ENCODE peak calls at places on chromosome 6, in nine cellular contexts. U, D, R, N, J, M, I, K and C are unnamed samples.

GRCh38 chr6:136920216-136920857 is 1.8 kb upstream of the SLC35D3 start:
- DNase-seq in U (no peak), D (no peak), R (peak; percentile 15), N (peak; percentile 5), J (no peak), M (no peak), I (no peak), K (no peak), C (peak; percentile 15)

GRCh38 chr6:147287869-147288271 is 83.7 kb downstream of the STXBP5 start:
- DNase-seq in U (peak; percentile 69), D (peak; percentile 69), R (no peak), N (peak; percentile 84), J (peak; percentile 15), M (no peak), I (no peak), K (peak; percentile 70), C (no peak)

GRCh38 chr6:110317646-110318045 is 40.5 kb downstream of the METTL24 start:
- DNase-seq in U (no peak), D (no peak), R (no peak), N (no peak), J (no peak), M (no peak), I (no peak), K (no peak), C (no peak)

GRCh38 chr6:154732824-154733609 is at the start of gene SCAF8:
- DNase-seq in U (peak; percentile 69), D (peak; percentile 82), R (peak; percentile 89), N (peak; percentile 81), J (peak; percentile 83), M (peak; percentile 84), I (peak; percentile 82), K (peak; percentile 68), C (peak; percentile 90)

GRCh38 chr6:149032599-149033405 is 284.7 kb upstream of the TAB2 start:
- DNase-seq in U (peak; percentile 84), D (peak; percentile 96), R (peak; percentile 83), N (no peak), J (no peak), M (no peak), I (no peak), K (peak; percentile 94), C (peak; percentile 80)

GRCh38 chr6:135935951-135936601 is 84.6 kb downstream of the PDE7B start:
- DNase-seq in U (peak; percentile 75), D (peak; percentile 76), R (no peak), N (no peak), J (no peak), M (no peak), I (no peak), K (peak; percentile 79), C (no peak)

GRCh38 chr6:133368664-133369063 is 127.5 kb downstream of the EYA4 start:
- DNase-seq in U (peak; percentile 10), D (peak; percentile 31), R (no peak), N (no peak), J (no peak), M (peak; percentile 67), I (no peak), K (no peak), C (no peak)

GRCh38 chr6:42124223-42124836 is 18.1 kb downstream of the C6orf132 start:
- DNase-seq in U (no peak), D (no peak), R (no peak), N (no peak), J (no peak), M (no peak), I (no peak), K (no peak), C (no peak)

GRCh38 chr6:99426454-99426762 is 1.3 kb upstream of the PNISR start:
- DNase-seq in U (no peak), D (no peak), R (no peak), N (no peak), J (no peak), M (no peak), I (no peak), K (peak; percentile 5), C (no peak)

GRCh38 chr6:149934249-149935156 is 7.3 kb upstream of the ULBP2 start:
- DNase-seq in U (peak; percentile 77), D (peak; percentile 74), R (peak; percentile 55), N (peak; percentile 74), J (peak; percentile 46), M (peak; percentile 49), I (peak; percentile 69), K (peak; percentile 58), C (peak; percentile 45)

GRCh38 chr6:90227165-90227564 is 69.5 kb downstream of the BACH2 start:
- DNase-seq in U (no peak), D (no peak), R (no peak), N (no peak), J (no peak), M (no peak), I (no peak), K (no peak), C (no peak)

GRCh38 chr6:117544725-117545124 is 57.6 kb downstream of the GOPC start:
- DNase-seq in U (no peak), D (no peak), R (no peak), N (no peak), J (no peak), M (no peak), I (no peak), K (no peak), C (no peak)

GRCh38 chr6:168678588-168678987 is 237.6 kb downstream of the SMOC2 start:
- DNase-seq in U (no peak), D (no peak), R (no peak), N (no peak), J (no peak), M (no peak), I (no peak), K (no peak), C (no peak)

GRCh38 chr6:43199912-43200311 is 17.9 kb downstream of the CUL9 start:
- DNase-seq in U (no peak), D (no peak), R (no peak), N (no peak), J (no peak), M (no peak), I (no peak), K (no peak), C (no peak)

GRCh38 chr6:118968416-118968815 is 33.5 kb upstream of the MCM9 start:
- DNase-seq in U (peak; percentile 1), D (peak; percentile 34), R (no peak), N (peak; percentile 44), J (no peak), M (no peak), I (no peak), K (peak; percentile 8), C (no peak)
- TF ChIP-seq CTCF in U (peak; percentile 14), D (no peak), R (no peak), N (peak; percentile 28), J (no peak), M (peak; percentile 51), I (no peak), K (peak; percentile 19), C (peak; percentile 16)

GRCh38 chr6:10801224-10801848 is 37.0 kb downstream of the MAK start:
- DNase-seq in U (peak; percentile 58), D (peak; percentile 75), R (peak; percentile 82), N (peak; percentile 64), J (peak; percentile 55), M (peak; percentile 50), I (peak; percentile 69), K (peak; percentile 33), C (peak; percentile 81)
- TF ChIP-seq CTCF in U (peak; percentile 93), D (peak; percentile 100), R (peak; percentile 91), N (peak; percentile 94), J (peak; percentile 95), M (peak; percentile 99), I (peak; percentile 99), K (peak; percentile 100), C (peak; percentile 92)

DNA sequence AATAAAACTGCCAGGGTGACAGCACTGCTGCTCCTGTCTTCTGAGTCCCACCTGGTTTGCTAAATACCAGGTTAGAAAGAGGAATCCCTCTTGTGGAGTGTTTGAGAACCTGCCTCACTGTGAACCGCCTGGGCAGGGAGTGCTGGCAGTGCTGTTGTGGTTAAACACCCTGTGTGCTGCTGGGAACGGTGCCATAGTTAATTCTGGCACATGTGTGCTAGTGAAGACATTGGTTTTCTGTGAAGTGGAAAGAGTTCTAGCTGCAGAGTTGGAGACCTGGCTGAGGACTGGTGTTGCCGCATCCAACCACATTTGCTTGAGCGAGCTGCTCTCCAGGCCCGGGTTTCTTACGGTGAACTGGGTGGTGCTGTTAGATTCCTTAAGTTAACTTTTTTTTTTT is 72.7 kb downstream of the IGF2R start:
- DNase-seq in U (peak; percentile 70), D (peak; percentile 92), R (no peak), N (no peak), J (peak; percentile 67), M (no peak), I (no peak), K (peak; percentile 90), C (no peak)
- TF ChIP-seq CTCF in U (peak; percentile 19), D (peak; percentile 59), R (no peak), N (no peak), J (no peak), M (no peak), I (no peak), K (peak; percentile 34), C (no peak)

DNA sequence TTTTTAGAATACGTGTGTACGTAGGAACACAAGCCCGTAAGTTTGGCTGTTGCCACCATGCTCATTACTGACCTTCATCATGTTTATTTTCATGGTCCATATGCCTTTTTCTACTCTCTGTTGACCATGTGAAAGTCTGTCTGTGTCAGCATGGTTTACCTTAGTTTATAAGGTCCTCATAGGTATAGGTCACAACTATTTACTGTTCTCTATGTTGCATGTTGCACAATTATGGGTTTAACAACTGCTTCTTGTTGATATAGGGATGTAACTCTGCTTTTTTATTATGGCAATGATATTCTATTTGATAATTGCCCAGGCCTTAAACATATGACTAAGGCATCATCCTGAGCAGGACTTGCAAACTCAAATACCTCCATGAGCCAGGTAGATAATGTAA is 13.4 kb upstream of the RANBP9 start:
- DNase-seq in U (no peak), D (no peak), R (no peak), N (no peak), J (no peak), M (no peak), I (no peak), K (no peak), C (no peak)
- TF ChIP-seq CTCF in U (no peak), D (no peak), R (no peak), N (no peak), J (no peak), M (no peak), I (no peak), K (no peak), C (no peak)

DNA sequence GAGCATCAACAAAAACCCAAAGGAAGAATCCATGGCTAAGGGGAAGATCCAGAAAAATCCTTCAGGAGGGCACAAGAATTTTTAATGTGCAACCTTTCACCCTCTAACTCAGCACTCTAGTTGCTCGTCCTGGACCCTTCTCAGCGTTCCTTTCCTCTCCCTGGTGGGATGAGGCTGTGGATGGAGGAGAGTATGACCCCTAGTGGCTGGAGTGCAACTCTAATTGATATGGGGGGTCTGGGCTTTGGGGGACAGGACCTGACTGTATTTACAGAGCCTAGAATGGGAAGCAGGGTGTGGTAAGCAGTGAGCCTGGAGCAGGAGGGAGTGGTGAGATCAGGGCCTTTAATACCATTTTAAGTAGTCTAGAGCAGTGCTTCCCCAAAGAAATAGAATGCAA is 83.9 kb upstream of the CEP85L start:
- DNase-seq in U (no peak), D (peak; percentile 26), R (peak; percentile 57), N (peak; percentile 49), J (no peak), M (peak; percentile 33), I (no peak), K (no peak), C (peak; percentile 49)
- TF ChIP-seq CTCF in U (peak; percentile 34), D (peak; percentile 79), R (peak; percentile 51), N (peak; percentile 66), J (no peak), M (peak; percentile 81), I (peak; percentile 38), K (peak; percentile 48), C (peak; percentile 58)